ENCODE peak calls at places on chromosome 22, in ten cellular contexts. One of them, this sample, is unnamed.

GRCh38 chr22:50436841-50437341 is 37.9 kb downstream of the SBF1 start:
- DNase-seq in activated T-cell treated with anti-CD3 and anti-CD28 coated beads, Interleukin-2, amount 50 U/mL, for 24 hours: no peak
- DNase-seq in ACHN: no peak
- DNase-seq in left cardiac atrium: no peak
- DNase-seq in NCI-H1092: no peak
- DNase-seq in HuH-7.5: no peak
- DNase-seq in activated naive CD8-positive, alpha-beta T cell treated with anti-CD3 and anti-CD28 coated beads, Interleukin-2, amount 50 U/mL, for 24 hours: no peak
- DNase-seq in GM04503: no peak
- DNase-seq in dorsolateral prefrontal cortex: no peak
- DNase-seq in stimulated activated CD4-positive, alpha-beta T cell treated with anti-CD3 and anti-CD28 coated beads, Interleukin-15, amount 100 ng/mL, for 1 hour: no peak
- DNase-seq in this sample: no peak

GRCh38 chr22:46233231-46233630 is 16.9 kb downstream of the CDPF1 start:
- DNase-seq in activated T-cell treated with anti-CD3 and anti-CD28 coated beads, Interleukin-2, amount 50 U/mL, for 24 hours: no peak
- DNase-seq in ACHN: peak; percentile 61
- DNase-seq in left cardiac atrium: peak; percentile 61
- DNase-seq in NCI-H1092: no peak
- DNase-seq in HuH-7.5: no peak
- DNase-seq in activated naive CD8-positive, alpha-beta T cell treated with anti-CD3 and anti-CD28 coated beads, Interleukin-2, amount 50 U/mL, for 24 hours: no peak
- DNase-seq in GM04503: no peak
- DNase-seq in dorsolateral prefrontal cortex: peak; percentile 59
- DNase-seq in stimulated activated CD4-positive, alpha-beta T cell treated with anti-CD3 and anti-CD28 coated beads, Interleukin-15, amount 100 ng/mL, for 1 hour: no peak
- DNase-seq in this sample: no peak

GRCh38 chr22:37551981-37552380 is 8.3 kb upstream of the CDC42EP1 start:
- DNase-seq in activated T-cell treated with anti-CD3 and anti-CD28 coated beads, Interleukin-2, amount 50 U/mL, for 24 hours: no peak
- DNase-seq in ACHN: no peak
- DNase-seq in left cardiac atrium: no peak
- DNase-seq in NCI-H1092: no peak
- DNase-seq in HuH-7.5: no peak
- DNase-seq in activated naive CD8-positive, alpha-beta T cell treated with anti-CD3 and anti-CD28 coated beads, Interleukin-2, amount 50 U/mL, for 24 hours: no peak
- DNase-seq in GM04503: no peak
- DNase-seq in dorsolateral prefrontal cortex: no peak
- DNase-seq in stimulated activated CD4-positive, alpha-beta T cell treated with anti-CD3 and anti-CD28 coated beads, Interleukin-15, amount 100 ng/mL, for 1 hour: no peak
- DNase-seq in this sample: no peak

GRCh38 chr22:24836282-24836681 is 30.3 kb downstream of the SGSM1 start:
- DNase-seq in activated T-cell treated with anti-CD3 and anti-CD28 coated beads, Interleukin-2, amount 50 U/mL, for 24 hours: no peak
- DNase-seq in ACHN: no peak
- DNase-seq in left cardiac atrium: no peak
- DNase-seq in NCI-H1092: no peak
- DNase-seq in HuH-7.5: no peak
- DNase-seq in activated naive CD8-positive, alpha-beta T cell treated with anti-CD3 and anti-CD28 coated beads, Interleukin-2, amount 50 U/mL, for 24 hours: no peak
- DNase-seq in GM04503: no peak
- DNase-seq in dorsolateral prefrontal cortex: no peak
- DNase-seq in stimulated activated CD4-positive, alpha-beta T cell treated with anti-CD3 and anti-CD28 coated beads, Interleukin-15, amount 100 ng/mL, for 1 hour: no peak
- DNase-seq in this sample: no peak

GRCh38 chr22:36386351-36386899 is 1.3 kb downstream of the MYH9 start:
- DNase-seq in activated T-cell treated with anti-CD3 and anti-CD28 coated beads, Interleukin-2, amount 50 U/mL, for 24 hours: peak; percentile 75
- DNase-seq in ACHN: peak; percentile 80
- DNase-seq in left cardiac atrium: no peak
- DNase-seq in NCI-H1092: peak; percentile 35
- DNase-seq in HuH-7.5: no peak
- DNase-seq in activated naive CD8-positive, alpha-beta T cell treated with anti-CD3 and anti-CD28 coated beads, Interleukin-2, amount 50 U/mL, for 24 hours: peak; percentile 74
- DNase-seq in GM04503: no peak
- DNase-seq in dorsolateral prefrontal cortex: no peak
- DNase-seq in stimulated activated CD4-positive, alpha-beta T cell treated with anti-CD3 and anti-CD28 coated beads, Interleukin-15, amount 100 ng/mL, for 1 hour: peak; percentile 38
- DNase-seq in this sample: no peak

GRCh38 chr22:37165066-37165465 is 15.3 kb upstream of the IL2RB start:
- DNase-seq in activated T-cell treated with anti-CD3 and anti-CD28 coated beads, Interleukin-2, amount 50 U/mL, for 24 hours: no peak
- DNase-seq in ACHN: no peak
- DNase-seq in left cardiac atrium: peak; percentile 1
- DNase-seq in NCI-H1092: no peak
- DNase-seq in HuH-7.5: no peak
- DNase-seq in activated naive CD8-positive, alpha-beta T cell treated with anti-CD3 and anti-CD28 coated beads, Interleukin-2, amount 50 U/mL, for 24 hours: no peak
- DNase-seq in GM04503: no peak
- DNase-seq in dorsolateral prefrontal cortex: no peak
- DNase-seq in stimulated activated CD4-positive, alpha-beta T cell treated with anti-CD3 and anti-CD28 coated beads, Interleukin-15, amount 100 ng/mL, for 1 hour: no peak
- DNase-seq in this sample: no peak

GRCh38 chr22:36762687-36763260 is 13.1 kb downstream of the IFT27 start:
- DNase-seq in activated T-cell treated with anti-CD3 and anti-CD28 coated beads, Interleukin-2, amount 50 U/mL, for 24 hours: no peak
- DNase-seq in ACHN: no peak
- DNase-seq in left cardiac atrium: peak; percentile 70
- DNase-seq in NCI-H1092: no peak
- DNase-seq in HuH-7.5: no peak
- DNase-seq in activated naive CD8-positive, alpha-beta T cell treated with anti-CD3 and anti-CD28 coated beads, Interleukin-2, amount 50 U/mL, for 24 hours: no peak
- DNase-seq in GM04503: no peak
- DNase-seq in dorsolateral prefrontal cortex: peak; percentile 2
- DNase-seq in stimulated activated CD4-positive, alpha-beta T cell treated with anti-CD3 and anti-CD28 coated beads, Interleukin-15, amount 100 ng/mL, for 1 hour: no peak
- DNase-seq in this sample: peak; percentile 4

GRCh38 chr22:22387386-22387736 is 121.2 kb downstream of the ZNF280B start:
- DNase-seq in activated T-cell treated with anti-CD3 and anti-CD28 coated beads, Interleukin-2, amount 50 U/mL, for 24 hours: no peak
- DNase-seq in ACHN: no peak
- DNase-seq in left cardiac atrium: no peak
- DNase-seq in NCI-H1092: no peak
- DNase-seq in HuH-7.5: no peak
- DNase-seq in activated naive CD8-positive, alpha-beta T cell treated with anti-CD3 and anti-CD28 coated beads, Interleukin-2, amount 50 U/mL, for 24 hours: no peak
- DNase-seq in GM04503: no peak
- DNase-seq in dorsolateral prefrontal cortex: no peak
- DNase-seq in stimulated activated CD4-positive, alpha-beta T cell treated with anti-CD3 and anti-CD28 coated beads, Interleukin-15, amount 100 ng/mL, for 1 hour: no peak
- DNase-seq in this sample: no peak

GRCh38 chr22:50684986-50685385 is 12.4 kb downstream of the SHANK3 start:
- DNase-seq in activated T-cell treated with anti-CD3 and anti-CD28 coated beads, Interleukin-2, amount 50 U/mL, for 24 hours: peak; percentile 8
- DNase-seq in ACHN: no peak
- DNase-seq in left cardiac atrium: peak; percentile 28
- DNase-seq in NCI-H1092: no peak
- DNase-seq in HuH-7.5: peak; percentile 11
- DNase-seq in activated naive CD8-positive, alpha-beta T cell treated with anti-CD3 and anti-CD28 coated beads, Interleukin-2, amount 50 U/mL, for 24 hours: no peak
- DNase-seq in GM04503: no peak
- DNase-seq in dorsolateral prefrontal cortex: no peak
- DNase-seq in stimulated activated CD4-positive, alpha-beta T cell treated with anti-CD3 and anti-CD28 coated beads, Interleukin-15, amount 100 ng/mL, for 1 hour: no peak
- DNase-seq in this sample: no peak

GRCh38 chr22:23306438-23306921 is 126.2 kb downstream of the BCR start:
- DNase-seq in activated T-cell treated with anti-CD3 and anti-CD28 coated beads, Interleukin-2, amount 50 U/mL, for 24 hours: no peak
- DNase-seq in ACHN: no peak
- DNase-seq in left cardiac atrium: peak; percentile 70
- DNase-seq in NCI-H1092: no peak
- DNase-seq in HuH-7.5: no peak
- DNase-seq in activated naive CD8-positive, alpha-beta T cell treated with anti-CD3 and anti-CD28 coated beads, Interleukin-2, amount 50 U/mL, for 24 hours: no peak
- DNase-seq in GM04503: no peak
- DNase-seq in dorsolateral prefrontal cortex: no peak
- DNase-seq in stimulated activated CD4-positive, alpha-beta T cell treated with anti-CD3 and anti-CD28 coated beads, Interleukin-15, amount 100 ng/mL, for 1 hour: no peak
- DNase-seq in this sample: no peak

GRCh38 chr22:37229805-37230672 is 14.0 kb downstream of the RAC2 start:
- DNase-seq in activated T-cell treated with anti-CD3 and anti-CD28 coated beads, Interleukin-2, amount 50 U/mL, for 24 hours: peak; percentile 90
- DNase-seq in ACHN: no peak
- DNase-seq in left cardiac atrium: no peak
- DNase-seq in NCI-H1092: no peak
- DNase-seq in HuH-7.5: no peak
- DNase-seq in activated naive CD8-positive, alpha-beta T cell treated with anti-CD3 and anti-CD28 coated beads, Interleukin-2, amount 50 U/mL, for 24 hours: peak; percentile 88
- DNase-seq in GM04503: peak; percentile 37
- DNase-seq in dorsolateral prefrontal cortex: no peak
- DNase-seq in stimulated activated CD4-positive, alpha-beta T cell treated with anti-CD3 and anti-CD28 coated beads, Interleukin-15, amount 100 ng/mL, for 1 hour: peak; percentile 79
- DNase-seq in this sample: no peak

GRCh38 chr22:49408102-49408836 is 419.4 kb downstream of the BRD1 start:
- DNase-seq in activated T-cell treated with anti-CD3 and anti-CD28 coated beads, Interleukin-2, amount 50 U/mL, for 24 hours: no peak
- DNase-seq in ACHN: no peak
- DNase-seq in left cardiac atrium: no peak
- DNase-seq in NCI-H1092: no peak
- DNase-seq in HuH-7.5: no peak
- DNase-seq in activated naive CD8-positive, alpha-beta T cell treated with anti-CD3 and anti-CD28 coated beads, Interleukin-2, amount 50 U/mL, for 24 hours: no peak
- DNase-seq in GM04503: no peak
- DNase-seq in dorsolateral prefrontal cortex: no peak
- DNase-seq in stimulated activated CD4-positive, alpha-beta T cell treated with anti-CD3 and anti-CD28 coated beads, Interleukin-15, amount 100 ng/mL, for 1 hour: no peak
- DNase-seq in this sample: no peak

GRCh38 chr22:24938741-24939341 is 7.7 kb downstream of the LHFPL7 start:
- DNase-seq in activated T-cell treated with anti-CD3 and anti-CD28 coated beads, Interleukin-2, amount 50 U/mL, for 24 hours: peak; percentile 47
- DNase-seq in ACHN: peak; percentile 49
- DNase-seq in left cardiac atrium: no peak
- DNase-seq in NCI-H1092: peak; percentile 52
- DNase-seq in HuH-7.5: peak; percentile 45
- DNase-seq in activated naive CD8-positive, alpha-beta T cell treated with anti-CD3 and anti-CD28 coated beads, Interleukin-2, amount 50 U/mL, for 24 hours: peak; percentile 12
- DNase-seq in GM04503: no peak
- DNase-seq in dorsolateral prefrontal cortex: no peak
- DNase-seq in stimulated activated CD4-positive, alpha-beta T cell treated with anti-CD3 and anti-CD28 coated beads, Interleukin-15, amount 100 ng/mL, for 1 hour: no peak
- DNase-seq in this sample: peak; percentile 64

GRCh38 chr22:33194529-33194928 is 136.3 kb upstream of the SYN3 start:
- DNase-seq in activated T-cell treated with anti-CD3 and anti-CD28 coated beads, Interleukin-2, amount 50 U/mL, for 24 hours: no peak
- DNase-seq in ACHN: no peak
- DNase-seq in left cardiac atrium: no peak
- DNase-seq in NCI-H1092: no peak
- DNase-seq in HuH-7.5: no peak
- DNase-seq in activated naive CD8-positive, alpha-beta T cell treated with anti-CD3 and anti-CD28 coated beads, Interleukin-2, amount 50 U/mL, for 24 hours: no peak
- DNase-seq in GM04503: no peak
- DNase-seq in dorsolateral prefrontal cortex: no peak
- DNase-seq in stimulated activated CD4-positive, alpha-beta T cell treated with anti-CD3 and anti-CD28 coated beads, Interleukin-15, amount 100 ng/mL, for 1 hour: no peak
- DNase-seq in this sample: no peak

GRCh38 chr22:30968015-30968923 is at the start of gene MORC2:
- DNase-seq in activated T-cell treated with anti-CD3 and anti-CD28 coated beads, Interleukin-2, amount 50 U/mL, for 24 hours: no peak
- DNase-seq in ACHN: peak; percentile 49
- DNase-seq in left cardiac atrium: peak; percentile 75
- DNase-seq in NCI-H1092: no peak
- DNase-seq in HuH-7.5: peak; percentile 58
- DNase-seq in activated naive CD8-positive, alpha-beta T cell treated with anti-CD3 and anti-CD28 coated beads, Interleukin-2, amount 50 U/mL, for 24 hours: no peak
- DNase-seq in GM04503: peak; percentile 1
- DNase-seq in dorsolateral prefrontal cortex: peak; percentile 62
- DNase-seq in stimulated activated CD4-positive, alpha-beta T cell treated with anti-CD3 and anti-CD28 coated beads, Interleukin-15, amount 100 ng/mL, for 1 hour: no peak
- DNase-seq in this sample: no peak

GRCh38 chr22:24876700-24877099 is 69.8 kb downstream of the LHFPL7 start:
- DNase-seq in activated T-cell treated with anti-CD3 and anti-CD28 coated beads, Interleukin-2, amount 50 U/mL, for 24 hours: no peak
- DNase-seq in ACHN: no peak
- DNase-seq in left cardiac atrium: no peak
- DNase-seq in NCI-H1092: no peak
- DNase-seq in HuH-7.5: no peak
- DNase-seq in activated naive CD8-positive, alpha-beta T cell treated with anti-CD3 and anti-CD28 coated beads, Interleukin-2, amount 50 U/mL, for 24 hours: no peak
- DNase-seq in GM04503: no peak
- DNase-seq in dorsolateral prefrontal cortex: no peak
- DNase-seq in stimulated activated CD4-positive, alpha-beta T cell treated with anti-CD3 and anti-CD28 coated beads, Interleukin-15, amount 100 ng/mL, for 1 hour: no peak
- DNase-seq in this sample: no peak

GRCh38 chr22:41263704-41264103 is 22.3 kb downstream of the RANGAP1 start:
- DNase-seq in activated T-cell treated with anti-CD3 and anti-CD28 coated beads, Interleukin-2, amount 50 U/mL, for 24 hours: no peak
- DNase-seq in ACHN: no peak
- DNase-seq in left cardiac atrium: no peak
- DNase-seq in NCI-H1092: no peak
- DNase-seq in HuH-7.5: no peak
- DNase-seq in activated naive CD8-positive, alpha-beta T cell treated with anti-CD3 and anti-CD28 coated beads, Interleukin-2, amount 50 U/mL, for 24 hours: no peak
- DNase-seq in GM04503: no peak
- DNase-seq in dorsolateral prefrontal cortex: no peak
- DNase-seq in stimulated activated CD4-positive, alpha-beta T cell treated with anti-CD3 and anti-CD28 coated beads, Interleukin-15, amount 100 ng/mL, for 1 hour: no peak
- DNase-seq in this sample: no peak